ENCODE peak calls at places on chromosomes 7 and 10, in six cellular contexts. E, R, C, Z, O and I are unnamed samples.

GRCh38 chr10:19874791-19875190 is 58.6 kb downstream of the PLXDC2 start:
- DNase-seq in E (no peak), R (no peak), C (no peak), Z (no peak), O (peak), I (no peak)

GRCh38 chr7:2572101-2572842 is 13.5 kb downstream of the IQCE start:
- DNase-seq in E (no peak), R (peak), C (no peak), Z (no peak), O (peak), I (no peak)

GRCh38 chr7:157284229-157285014 is 52.4 kb upstream of the DNAJB6 start:
- DNase-seq in E (no peak), R (no peak), C (no peak), Z (no peak), O (no peak), I (no peak)

GRCh38 chr10:11626071-11626470 is 14.6 kb upstream of the USP6NL start:
- DNase-seq in E (no peak), R (no peak), C (no peak), Z (no peak), O (no peak), I (no peak)

GRCh38 chr7:6589829-6590644 is at the start of gene INTS15:
- DNase-seq in E (peak), R (peak), C (peak), Z (peak), O (peak), I (no peak)

GRCh38 chr7:158828343-158829020 is 827 bp downstream of the ESYT2 start:
- DNase-seq in E (peak), R (no peak), C (no peak), Z (no peak), O (peak), I (no peak)

GRCh38 chr10:58704226-58705200 is 191.8 kb downstream of the BICC1 start:
- DNase-seq in E (no peak), R (peak), C (no peak), Z (peak), O (peak), I (no peak)

GRCh38 chr7:9013940-9014339 is 580.5 kb downstream of the NXPH1 start:
- DNase-seq in E (no peak), R (no peak), C (no peak), Z (no peak), O (no peak), I (no peak)

GRCh38 chr7:86814980-86815379 is 171.3 kb downstream of the GRM3 start:
- DNase-seq in E (no peak), R (peak), C (no peak), Z (peak), O (peak), I (no peak)

GRCh38 chr7:1768835-1769234 is 98.8 kb downstream of the ELFN1 start:
- DNase-seq in E (no peak), R (peak), C (no peak), Z (no peak), O (no peak), I (no peak)

GRCh38 chr7:127404282-127405049 is 12.0 kb upstream of the ZNF800 start:
- DNase-seq in E (no peak), R (no peak), C (no peak), Z (no peak), O (no peak), I (no peak)

GRCh38 chr7:155459133-155459866 is 1.4 kb downstream of the EN2 start:
- DNase-seq in E (no peak), R (no peak), C (no peak), Z (no peak), O (no peak), I (no peak)

GRCh38 chr7:47210283-47210854 is 371.5 kb downstream of the TNS3 start:
- DNase-seq in E (no peak), R (no peak), C (no peak), Z (no peak), O (no peak), I (no peak)

GRCh38 chr7:116715087-116715486 is 43.1 kb downstream of the MET start:
- DNase-seq in E (no peak), R (no peak), C (no peak), Z (peak), O (no peak), I (no peak)

GRCh38 chr7:92836489-92837213 is at the start of gene CDK6:
- DNase-seq in E (peak), R (peak), C (peak), Z (peak), O (peak), I (no peak)

GRCh38 chr10:102009801-102010425 is 46.1 kb downstream of the ARMH3 start:
- DNase-seq in E (peak), R (peak), C (no peak), Z (peak), O (peak), I (peak)